ENCODE peak calls at places on chromosomes 3 and 15, in six cellular contexts. F, O, D, Z, R and I are unnamed samples.

GRCh38 chr15:92625297-92625980 is 30.1 kb downstream of the FAM174B start:
- DNase-seq in R (no peak), Z (no peak), F (peak; percentile 67), O (no peak), D (no peak), I (peak; percentile 90)

GRCh38 chr15:89051875-89052274 is 36.4 kb upstream of the ABHD2 start:
- DNase-seq in D (no peak), Z (no peak), F (peak; percentile 99), O (no peak), R (no peak), I (no peak)

GRCh38 chr3:185824051-185824466 is 783 bp downstream of the IGF2BP2 start:
- DNase-seq in Z (peak; percentile 37), F (no peak), O (no peak), R (peak; percentile 15), D (no peak), I (no peak)

GRCh38 chr15:71780349-71780976 is 29.9 kb upstream of the NR2E3 start:
- DNase-seq in O (no peak), Z (peak; percentile 63), D (no peak), F (peak; percentile 69), R (no peak), I (peak; percentile 75)

GRCh38 chr3:172179680-172180399 is 140.5 kb downstream of the FNDC3B start:
- DNase-seq in R (no peak), F (no peak), D (no peak), O (no peak), Z (peak; percentile 39), I (peak; percentile 54)

GRCh38 chr3:23994247-23994574 is 49.1 kb downstream of the NR1D2 start:
- DNase-seq in R (no peak), D (no peak), Z (no peak), F (no peak), O (no peak), I (no peak)

GRCh38 chr15:24823473-24823872 is 131.3 kb upstream of the SNRPN start:
- DNase-seq in Z (no peak), O (no peak), R (peak; percentile 54), D (no peak), F (no peak), I (no peak)

GRCh38 chr3:81393251-81393650 is 368.2 kb downstream of the GBE1 start:
- DNase-seq in R (no peak), O (no peak), D (no peak), F (no peak), Z (no peak), I (no peak)

GRCh38 chr3:53493618-53493996 is 804 bp upstream of the CACNA1D start:
- DNase-seq in F (no peak), R (no peak), D (no peak), Z (no peak), O (no peak), I (no peak)

GRCh38 chr3:29764603-29765254 is 483.9 kb downstream of the RBMS3 start:
- DNase-seq in F (peak; percentile 95), R (no peak), D (peak; percentile 24), Z (no peak), O (no peak), I (peak; percentile 13)

GRCh38 chr3:124587053-124587408 is 143.2 kb upstream of the UMPS start:
- DNase-seq in D (no peak), O (no peak), F (peak; percentile 24), R (no peak), Z (no peak), I (no peak)

GRCh38 chr3:152793969-152794368 is 41.0 kb upstream of the P2RY1 start:
- DNase-seq in D (no peak), F (no peak), R (no peak), O (no peak), Z (no peak), I (no peak)

GRCh38 chr15:100244796-100245495 is 96.8 kb downstream of the ADAMTS17 start:
- DNase-seq in O (no peak), F (no peak), Z (no peak), R (no peak), D (no peak), I (no peak)

GRCh38 chr3:14518432-14518802 is 21.7 kb downstream of the GRIP2 start:
- DNase-seq in R (no peak), F (no peak), O (no peak), D (no peak), Z (no peak), I (no peak)

GRCh38 chr3:160485931-160486330 is 36.3 kb upstream of the TRIM59 start:
- DNase-seq in O (no peak), R (no peak), Z (no peak), F (no peak), D (no peak), I (no peak)

GRCh38 chr3:128551872-128552271 is 58.9 kb upstream of the GATA2 start:
- DNase-seq in O (no peak), F (no peak), R (no peak), D (no peak), Z (no peak), I (no peak)

GRCh38 chr15:69414702-69415161 is 583 bp downstream of the KIF23 start:
- DNase-seq in R (peak; percentile 24), D (no peak), F (peak; percentile 79), O (no peak), Z (peak; percentile 73), I (peak; percentile 69)

GRCh38 chr15:67010898-67011619 is 54.3 kb upstream of the SMAD3 start:
- DNase-seq in F (no peak), D (no peak), O (no peak), Z (no peak), R (no peak), I (no peak)

GRCh38 chr3:13833506-13834257 is 46.2 kb downstream of the WNT7A start:
- DNase-seq in D (no peak), O (no peak), F (no peak), Z (no peak), R (no peak), I (no peak)

GRCh38 chr15:72078887-72079286 is 39.1 kb downstream of the MYO9A start:
- DNase-seq in O (no peak), F (no peak), D (no peak), Z (no peak), R (no peak), I (peak; percentile 62)

GRCh38 chr3:192901435-192901834 is 16.2 kb downstream of the MB21D2 start:
- DNase-seq in Z (no peak), D (no peak), R (no peak), F (peak; percentile 97), O (peak; percentile 91), I (no peak)

GRCh38 chr3:12148183-12148940 is 10.3 kb downstream of the TIMP4 start:
- DNase-seq in Z (no peak), O (no peak), F (peak; percentile 77), D (no peak), R (no peak), I (no peak)

GRCh38 chr3:182303169-182303568 is 490.1 kb upstream of the ATP11B start:
- DNase-seq in F (no peak), O (no peak), R (no peak), Z (no peak), D (peak; percentile 57), I (no peak)

GRCh38 chr15:90471769-90472168 is 58.0 kb upstream of the CRTC3 start:
- DNase-seq in R (no peak), D (no peak), O (no peak), F (no peak), Z (no peak), I (no peak)

GRCh38 chr15:76904461-76905012 is 603 bp downstream of the SCAPER start:
- DNase-seq in O (no peak), R (peak; percentile 13), Z (peak; percentile 38), D (no peak), F (peak; percentile 27), I (peak; percentile 32)

GRCh38 chr3:182165234-182165633 is 453.5 kb downstream of the SOX2 start:
- DNase-seq in F (peak; percentile 1), Z (no peak), O (no peak), R (no peak), D (no peak), I (no peak)

GRCh38 chr15:63982381-63982854 is 63.9 kb downstream of the DAPK2 start:
- DNase-seq in O (no peak), F (no peak), Z (no peak), D (no peak), R (no peak), I (peak; percentile 25)

GRCh38 chr3:52245322-52246263 is at the start of gene PPM1M:
- DNase-seq in F (peak; percentile 21), O (no peak), Z (peak; percentile 37), R (no peak), D (no peak), I (peak; percentile 54)

GRCh38 chr3:123587399-123587798 is 2.5 kb upstream of the HACD2 start:
- DNase-seq in D (no peak), R (no peak), F (no peak), O (no peak), Z (no peak), I (no peak)

GRCh38 chr3:21466491-21466890 is 284.5 kb downstream of the ZNF385D start:
- DNase-seq in R (no peak), Z (no peak), O (no peak), F (peak; percentile 5), D (no peak), I (no peak)